ENCODE peak calls at places on chromosomes 1 and 21, in four cellular contexts. One of them, this sample, is unnamed.
A peak's percentile ranks its signal among the peaks of the same experiment; 100 is the strongest.

GRCh38 chr1:231192620-231193163 is 30.8 kb downstream of the TRIM67 start:
- DNase-seq in tibial nerve: no peak
- DNase-seq in stomach: peak; percentile 90
- DNase-seq in HepG2: no peak
- DNase-seq in this sample: peak; percentile 83

GRCh38 chr1:233060595-233060994 is 110.2 kb downstream of the NTPCR start:
- DNase-seq in stomach: no peak
- DNase-seq in tibial nerve: no peak
- DNase-seq in HepG2: no peak
- DNase-seq in this sample: no peak

GRCh38 chr1:31752258-31752657 is 11.9 kb downstream of the ADGRB2 start:
- DNase-seq in stomach: no peak
- DNase-seq in tibial nerve: no peak
- DNase-seq in HepG2: no peak
- DNase-seq in this sample: no peak

GRCh38 chr1:36372617-36373016 is 13.1 kb downstream of the STK40 start:
- DNase-seq in stomach: no peak
- DNase-seq in HepG2: no peak
- DNase-seq in tibial nerve: no peak
- DNase-seq in this sample: no peak

GRCh38 chr21:26809745-26810144 is 35.5 kb downstream of the ADAMTS1 start:
- DNase-seq in tibial nerve: no peak
- DNase-seq in stomach: no peak
- DNase-seq in HepG2: no peak
- DNase-seq in this sample: no peak

GRCh38 chr1:100921110-100921706 is 25.3 kb downstream of the SLC30A7 start:
- DNase-seq in HepG2: peak; percentile 35
- DNase-seq in stomach: no peak
- DNase-seq in tibial nerve: peak; percentile 61
- DNase-seq in this sample: no peak

GRCh38 chr1:246801241-246802020 is 77.2 kb downstream of the SCCPDH start:
- DNase-seq in HepG2: peak; percentile 85
- DNase-seq in stomach: no peak
- DNase-seq in tibial nerve: no peak
- DNase-seq in this sample: no peak

GRCh38 chr1:53271446-53272090 is 33.2 kb upstream of the MAGOH start:
- DNase-seq in tibial nerve: no peak
- DNase-seq in stomach: no peak
- DNase-seq in HepG2: no peak
- DNase-seq in this sample: no peak

GRCh38 chr1:71083271-71083670 is 2.4 kb upstream of the ZRANB2 start:
- DNase-seq in stomach: no peak
- DNase-seq in HepG2: no peak
- DNase-seq in tibial nerve: no peak
- DNase-seq in this sample: no peak

GRCh38 chr1:50873458-50874187 is 86.4 kb downstream of the FAF1 start:
- DNase-seq in stomach: peak; percentile 70
- DNase-seq in tibial nerve: peak; percentile 19
- DNase-seq in HepG2: peak; percentile 23
- DNase-seq in this sample: peak; percentile 80

GRCh38 chr1:201501144-201501543 is 5.8 kb downstream of the CSRP1 start:
- DNase-seq in tibial nerve: no peak
- DNase-seq in HepG2: no peak
- DNase-seq in stomach: no peak
- DNase-seq in this sample: no peak

GRCh38 chr1:38616846-38617245 is 242.7 kb downstream of the RRAGC start:
- DNase-seq in stomach: no peak
- DNase-seq in tibial nerve: no peak
- DNase-seq in HepG2: no peak
- DNase-seq in this sample: no peak

GRCh38 chr1:233299450-233299849 is 3.9 kb upstream of the PCNX2 start:
- DNase-seq in stomach: no peak
- DNase-seq in HepG2: no peak
- DNase-seq in tibial nerve: no peak
- DNase-seq in this sample: no peak

GRCh38 chr21:42337830-42338729 is 12.7 kb downstream of the TFF2 start:
- DNase-seq in tibial nerve: peak; percentile 79
- DNase-seq in HepG2: peak; percentile 70
- DNase-seq in stomach: peak; percentile 90
- DNase-seq in this sample: peak; percentile 76

GRCh38 chr1:196007763-196008162 is 600.5 kb downstream of the KCNT2 start:
- DNase-seq in HepG2: peak; percentile 20
- DNase-seq in stomach: no peak
- DNase-seq in tibial nerve: no peak
- DNase-seq in this sample: no peak

GRCh38 chr1:39960461-39960958 is 5.6 kb downstream of the MFSD2A start:
- DNase-seq in stomach: peak; percentile 84
- DNase-seq in tibial nerve: no peak
- DNase-seq in HepG2: no peak
- DNase-seq in this sample: no peak

GRCh38 chr1:50419192-50419906 is 3.9 kb downstream of the DMRTA2 start:
- DNase-seq in stomach: no peak
- DNase-seq in HepG2: no peak
- DNase-seq in tibial nerve: no peak
- DNase-seq in this sample: no peak

GRCh38 chr21:45536301-45537081 is 5.7 kb downstream of the SLC19A1 start:
- DNase-seq in HepG2: no peak
- DNase-seq in stomach: peak; percentile 25
- DNase-seq in tibial nerve: no peak
- DNase-seq in this sample: peak; percentile 48

GRCh38 chr1:226695335-226695900 is 43.7 kb downstream of the ITPKB start:
- DNase-seq in HepG2: no peak
- DNase-seq in tibial nerve: no peak
- DNase-seq in stomach: no peak
- DNase-seq in this sample: no peak

GRCh38 chr1:91864017-91864700 is 21.8 kb downstream of the TGFBR3 start:
- DNase-seq in tibial nerve: no peak
- DNase-seq in HepG2: no peak
- DNase-seq in stomach: no peak
- DNase-seq in this sample: no peak

GRCh38 chr1:173409613-173410012 is 67.5 kb upstream of the PRDX6 start:
- DNase-seq in HepG2: no peak
- DNase-seq in tibial nerve: no peak
- DNase-seq in stomach: peak; percentile 40
- DNase-seq in this sample: peak; percentile 68

GRCh38 chr1:204295666-204296065 is 64.1 kb downstream of the PLEKHA6 start:
- DNase-seq in stomach: peak; percentile 62
- DNase-seq in tibial nerve: no peak
- DNase-seq in HepG2: peak; percentile 68
- DNase-seq in this sample: no peak

GRCh38 chr1:228148196-228148861 is 1.4 kb upstream of the GJC2 start:
- DNase-seq in HepG2: no peak
- DNase-seq in stomach: no peak
- DNase-seq in tibial nerve: no peak
- DNase-seq in this sample: peak; percentile 17

GRCh38 chr1:198543670-198544260 is 3.3 kb upstream of the ATP6V1G3 start:
- DNase-seq in stomach: no peak
- DNase-seq in tibial nerve: no peak
- DNase-seq in HepG2: no peak
- DNase-seq in this sample: no peak

GRCh38 chr1:64563958-64564565 is 94.1 kb downstream of the CACHD1 start:
- DNase-seq in HepG2: no peak
- DNase-seq in stomach: no peak
- DNase-seq in tibial nerve: no peak
- DNase-seq in this sample: no peak

GRCh38 chr1:192474080-192474683 is 101.4 kb upstream of the RGS1 start:
- DNase-seq in tibial nerve: peak; percentile 20
- DNase-seq in HepG2: peak; percentile 10
- DNase-seq in stomach: no peak
- DNase-seq in this sample: no peak

GRCh38 chr1:94416901-94417701 is 1.1 kb upstream of the ABCD3 start:
- DNase-seq in HepG2: peak; percentile 91
- DNase-seq in stomach: peak; percentile 43
- DNase-seq in tibial nerve: peak; percentile 66
- DNase-seq in this sample: peak; percentile 39

GRCh38 chr1:246425895-246426294 is 81.2 kb downstream of the SMYD3 start:
- DNase-seq in tibial nerve: no peak
- DNase-seq in stomach: no peak
- DNase-seq in HepG2: no peak
- DNase-seq in this sample: no peak

GRCh38 chr21:17730782-17731181 is 88.4 kb downstream of the C21orf91 start:
- DNase-seq in tibial nerve: no peak
- DNase-seq in HepG2: no peak
- DNase-seq in stomach: no peak
- DNase-seq in this sample: no peak

GRCh38 chr1:221782461-221782860 is 40.6 kb upstream of the DUSP10 start:
- DNase-seq in stomach: no peak
- DNase-seq in tibial nerve: no peak
- DNase-seq in HepG2: no peak
- DNase-seq in this sample: no peak

GRCh38 chr1:41192456-41193188 is 49.5 kb downstream of the SCMH1 start:
- DNase-seq in tibial nerve: no peak
- DNase-seq in HepG2: no peak
- DNase-seq in stomach: no peak
- DNase-seq in this sample: no peak

GRCh38 chr1:172727956-172728603 is 69.2 kb downstream of the FASLG start:
- DNase-seq in stomach: no peak
- DNase-seq in tibial nerve: no peak
- DNase-seq in HepG2: peak; percentile 71
- DNase-seq in this sample: no peak

GRCh38 chr21:42424848-42425602 is 21.3 kb downstream of the UBASH3A start:
- DNase-seq in stomach: no peak
- DNase-seq in tibial nerve: no peak
- DNase-seq in HepG2: no peak
- DNase-seq in this sample: no peak

GRCh38 chr1:186330758-186331157 is 44.3 kb downstream of the TPR start:
- DNase-seq in tibial nerve: no peak
- DNase-seq in stomach: no peak
- DNase-seq in HepG2: peak; percentile 6
- DNase-seq in this sample: no peak

GRCh38 chr1:22699629-22700028 is 11.0 kb upstream of the EPHB2 start:
- DNase-seq in HepG2: no peak
- DNase-seq in stomach: no peak
- DNase-seq in tibial nerve: no peak
- DNase-seq in this sample: no peak

GRCh38 chr1:228333739-228334115 is 72.9 kb downstream of the TRIM11 start:
- DNase-seq in stomach: peak; percentile 18
- DNase-seq in tibial nerve: no peak
- DNase-seq in HepG2: no peak
- DNase-seq in this sample: no peak

GRCh38 chr1:29120955-29121485 is 2.7 kb downstream of the TMEM200B start:
- DNase-seq in tibial nerve: no peak
- DNase-seq in HepG2: no peak
- DNase-seq in stomach: peak; percentile 43
- DNase-seq in this sample: no peak

GRCh38 chr1:23719162-23719820 is 24.0 kb upstream of the ELOA start:
- DNase-seq in HepG2: no peak
- DNase-seq in stomach: peak; percentile 59
- DNase-seq in tibial nerve: no peak
- DNase-seq in this sample: peak; percentile 32
- H3K4me1 ChIP-seq in HepG2: peaks cover 5% of the 10 kb centered on the region
- H3K4me1 ChIP-seq in stomach: peaks cover 6% of the 10 kb centered on the region
- H3K4me1 ChIP-seq in tibial nerve: no peaks in the 10 kb centered on the region
- H3K4me1 ChIP-seq in this sample: no peaks in the 10 kb centered on the region

GRCh38 chr1:92961896-92962752 is 862 bp upstream of the DIPK1A start:
- DNase-seq in stomach: peak; percentile 33
- DNase-seq in HepG2: peak; percentile 22
- DNase-seq in tibial nerve: peak; percentile 53
- DNase-seq in this sample: peak; percentile 27
- TF ChIP-seq POLR2A in stomach: no peak
- TF ChIP-seq POLR2A in HepG2: no peak
- TF ChIP-seq POLR2A in tibial nerve: peak; percentile 20
- TF ChIP-seq POLR2A in this sample: no peak

GRCh38 chr1:939511-940107 is 15.9 kb downstream of the SAMD11 start:
- DNase-seq in stomach: no peak
- DNase-seq in HepG2: no peak
- DNase-seq in tibial nerve: no peak
- DNase-seq in this sample: no peak
- H3K4me3 ChIP-seq in stomach: peak overlapping the region; percentile 44
- H3K4me3 ChIP-seq in HepG2: no peak overlapping the region
- H3K4me3 ChIP-seq in tibial nerve: peak overlapping the region; percentile 46
- H3K4me3 ChIP-seq in this sample: no peak overlapping the region

DNA sequence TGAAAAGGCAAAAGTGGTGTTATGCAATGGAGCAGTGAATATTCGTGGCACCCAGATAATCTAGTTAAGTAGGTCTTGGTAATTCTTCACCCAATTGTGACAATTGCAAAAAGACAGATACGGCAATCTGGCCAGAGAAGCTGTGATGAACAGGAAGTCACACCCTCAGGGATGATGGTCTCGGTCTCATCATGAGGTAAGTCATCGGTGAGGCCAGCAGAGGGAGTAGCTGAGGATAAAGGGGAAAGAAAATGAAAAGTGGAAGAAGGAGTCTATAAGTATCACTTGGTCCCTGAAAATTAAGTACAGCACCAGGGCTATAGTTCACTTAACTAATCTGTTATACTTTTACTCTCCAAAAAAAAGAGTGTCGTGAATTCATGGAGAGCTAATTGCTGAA is 258.8 kb upstream of the NCAM2 start:
- DNase-seq in stomach: no peak
- DNase-seq in tibial nerve: no peak
- DNase-seq in HepG2: no peak
- DNase-seq in this sample: no peak
- H3K4me1 ChIP-seq in stomach: no peaks in the 10 kb centered on the region
- H3K4me1 ChIP-seq in tibial nerve: no peaks in the 10 kb centered on the region
- H3K4me1 ChIP-seq in HepG2: no peaks in the 10 kb centered on the region
- H3K4me1 ChIP-seq in this sample: no peaks in the 10 kb centered on the region

GRCh38 chr1:37612186-37612585 is 16.4 kb upstream of the GNL2 start:
- DNase-seq in stomach: no peak
- DNase-seq in tibial nerve: no peak
- DNase-seq in HepG2: no peak
- DNase-seq in this sample: no peak
- TF ChIP-seq POLR2A in stomach: no peak
- TF ChIP-seq POLR2A in tibial nerve: no peak
- TF ChIP-seq POLR2A in HepG2: no peak
- TF ChIP-seq POLR2A in this sample: no peak

DNA sequence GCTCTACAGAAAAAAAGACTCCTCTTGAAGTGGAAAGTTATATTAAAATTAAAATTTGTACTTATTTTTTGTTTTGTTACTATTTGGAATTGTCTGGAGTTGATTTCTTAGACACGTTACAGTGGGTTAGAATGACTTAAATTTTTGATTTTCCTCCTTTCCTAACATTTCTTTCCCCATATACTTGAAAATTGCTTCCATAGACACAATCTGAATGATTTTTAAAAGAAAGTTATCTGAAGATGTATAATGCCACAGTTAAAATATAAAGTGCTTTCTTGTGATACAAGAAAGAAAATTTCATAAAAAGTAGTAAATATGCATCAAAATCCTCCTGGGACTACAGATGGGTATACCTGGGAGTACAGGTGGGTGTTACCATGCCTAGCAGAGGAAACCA is 2.3 kb downstream of the HS2ST1 start:
- DNase-seq in stomach: no peak
- DNase-seq in HepG2: no peak
- DNase-seq in tibial nerve: no peak
- DNase-seq in this sample: no peak
- H3K4me3 ChIP-seq in stomach: no peak overlapping the region
- H3K4me3 ChIP-seq in HepG2: peak overlapping the region; percentile 76
- H3K4me3 ChIP-seq in tibial nerve: no peak overlapping the region
- H3K4me3 ChIP-seq in this sample: no peak overlapping the region

GRCh38 chr1:9240914-9241820 is 6.6 kb downstream of the H6PD start:
- DNase-seq in HepG2: no peak
- DNase-seq in stomach: no peak
- DNase-seq in tibial nerve: no peak
- DNase-seq in this sample: no peak
- H3K4me1 ChIP-seq in HepG2: peaks cover 92% of the 10 kb centered on the region
- H3K4me1 ChIP-seq in stomach: peaks cover 87% of the 10 kb centered on the region
- H3K4me1 ChIP-seq in tibial nerve: no peaks in the 10 kb centered on the region
- H3K4me1 ChIP-seq in this sample: peaks cover 98% of the 10 kb centered on the region

GRCh38 chr21:46667735-46668380 is 32.4 kb downstream of the PRMT2 start:
- DNase-seq in HepG2: peak; percentile 14
- DNase-seq in tibial nerve: no peak
- DNase-seq in stomach: no peak
- DNase-seq in this sample: no peak
- TF ChIP-seq POLR2A in HepG2: peak; percentile 27
- TF ChIP-seq POLR2A in tibial nerve: no peak
- TF ChIP-seq POLR2A in stomach: no peak
- TF ChIP-seq POLR2A in this sample: no peak